ENCODE peak calls at places on chromosomes 4 and X, in four cellular contexts. A, M, U and F are unnamed samples.
A peak's percentile ranks its signal among the peaks of the same experiment; 100 is the strongest.

GRCh38 chr4:11429646-11430045 is 952 bp upstream of the HS3ST1 start:
- DNase-seq in M (no peak), A (no peak), U (no peak), F (no peak)

GRCh38 chr4:7672601-7673000 is 237.9 kb upstream of the PSAPL1 start:
- DNase-seq in A (no peak), U (no peak), M (no peak), F (no peak)

GRCh38 chr4:86973668-86974067 is 38.9 kb downstream of the AFF1 start:
- DNase-seq in U (no peak), A (no peak), M (no peak), F (no peak)

GRCh38 chr4:108703370-108703769 is 53.0 kb downstream of the OSTC start:
- DNase-seq in M (no peak), U (no peak), A (no peak), F (no peak)

GRCh38 chrX:47489507-47490275 is 6.7 kb upstream of the ZNF41 start:
- DNase-seq in M (no peak), U (no peak), A (no peak), F (no peak)

GRCh38 chr4:88661724-88662123 is 35.9 kb downstream of the NAP1L5 start:
- DNase-seq in U (no peak), M (no peak), A (no peak), F (no peak)

GRCh38 chr4:111689731-111690130 is 455.5 kb upstream of the FAM241A start:
- DNase-seq in A (no peak), U (no peak), M (no peak), F (no peak)

GRCh38 chr4:77040265-77040664 is 35.5 kb downstream of the CCNI start:
- DNase-seq in U (no peak), M (no peak), A (no peak), F (no peak)

GRCh38 chr4:38565271-38566199 is 98.5 kb upstream of the KLF3 start:
- DNase-seq in M (no peak), A (no peak), U (no peak), F (no peak)

GRCh38 chr4:184968784-184969201 is 49.5 kb upstream of the HELT start:
- DNase-seq in A (no peak), M (no peak), U (no peak), F (no peak)

GRCh38 chr4:43547560-43547959 is 655.0 kb downstream of the GRXCR1 start:
- DNase-seq in U (no peak), A (no peak), M (no peak), F (no peak)

GRCh38 chr4:177509346-177509745 is 67.1 kb upstream of the AGA start:
- DNase-seq in A (no peak), U (no peak), M (no peak), F (no peak)

GRCh38 chrX:151870603-151871002 is 42.1 kb upstream of the MAGEA4 start:
- DNase-seq in M (no peak), U (no peak), A (no peak), F (no peak)

GRCh38 chr4:164482092-164482404 is 271.9 kb upstream of the SMIM31 start:
- DNase-seq in M (no peak), A (no peak), U (no peak), F (no peak)

GRCh38 chr4:8854866-8855265 is 16.8 kb downstream of the HMX1 start:
- DNase-seq in A (no peak), M (no peak), U (no peak), F (no peak)

GRCh38 chr4:84804126-84804525 is 162.4 kb downstream of the WDFY3 start:
- DNase-seq in M (no peak), U (no peak), A (no peak), F (no peak)

GRCh38 chr4:130545171-130545570 is 1449.2 kb downstream of the C4orf33 start:
- DNase-seq in A (no peak), M (no peak), U (no peak), F (no peak)

GRCh38 chr4:89836897-89837384 is at the start of gene SNCA:
- DNase-seq in A (peak; percentile 68), U (peak; percentile 40), M (peak; percentile 87), F (peak; percentile 72)

GRCh38 chr4:177351611-177352010 is 41.9 kb downstream of the NEIL3 start:
- DNase-seq in U (no peak), M (no peak), A (no peak), F (no peak)

GRCh38 chr4:16155503-16156169 is 70.6 kb downstream of the TAPT1 start:
- DNase-seq in M (no peak), U (no peak), A (no peak), F (no peak)

GRCh38 chr4:152468408-152468807 is 67.5 kb downstream of the FBXW7 start:
- DNase-seq in A (no peak), U (no peak), M (no peak), F (no peak)

GRCh38 chr4:96170198-96170597 is 330.3 kb downstream of the PDHA2 start:
- DNase-seq in U (no peak), M (peak; percentile 38), A (peak; percentile 64), F (no peak)

GRCh38 chrX:134562002-134562401 is 96.3 kb downstream of the PLAC1 start:
- DNase-seq in U (no peak), A (no peak), M (no peak), F (no peak)

GRCh38 chr4:154466336-154466735 is 25.3 kb downstream of the DCHS2 start:
- DNase-seq in U (no peak), M (no peak), A (no peak), F (no peak)

GRCh38 chr4:169270156-169270809 is 473 bp downstream of the SH3RF1 start:
- DNase-seq in A (peak; percentile 58), M (peak; percentile 59), U (peak; percentile 76), F (peak; percentile 58)

GRCh38 chr4:133839326-133839725 is 362.3 kb downstream of the PABPC4L start:
- DNase-seq in M (no peak), A (no peak), U (no peak), F (no peak)

DNA sequence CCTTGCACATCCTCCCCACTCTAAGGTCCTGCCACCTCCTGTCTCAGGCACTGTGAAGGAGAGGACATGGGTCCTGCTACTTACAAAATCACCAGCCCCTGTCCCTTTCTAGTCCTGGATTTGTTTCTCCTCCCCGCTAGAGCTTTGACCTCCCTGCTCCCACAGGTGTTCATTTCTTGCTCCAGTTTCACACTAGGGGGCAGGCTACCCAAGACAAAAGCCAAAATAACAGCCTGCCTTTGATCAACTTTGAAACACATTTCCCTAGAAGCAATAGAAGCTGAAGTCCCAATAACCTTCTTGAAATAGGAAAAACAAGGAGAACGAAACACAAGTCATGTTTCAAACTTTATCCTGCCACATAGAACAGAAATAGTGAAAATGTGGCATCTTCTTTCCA is 164.4 kb downstream of the QDPR start:
- DNase-seq in M (peak; percentile 57), U (no peak), A (no peak), F (peak; percentile 60)
- TF ChIP-seq CTCF in M (peak; percentile 42), U (no peak), A (peak; percentile 37), F (peak; percentile 37)

DNA sequence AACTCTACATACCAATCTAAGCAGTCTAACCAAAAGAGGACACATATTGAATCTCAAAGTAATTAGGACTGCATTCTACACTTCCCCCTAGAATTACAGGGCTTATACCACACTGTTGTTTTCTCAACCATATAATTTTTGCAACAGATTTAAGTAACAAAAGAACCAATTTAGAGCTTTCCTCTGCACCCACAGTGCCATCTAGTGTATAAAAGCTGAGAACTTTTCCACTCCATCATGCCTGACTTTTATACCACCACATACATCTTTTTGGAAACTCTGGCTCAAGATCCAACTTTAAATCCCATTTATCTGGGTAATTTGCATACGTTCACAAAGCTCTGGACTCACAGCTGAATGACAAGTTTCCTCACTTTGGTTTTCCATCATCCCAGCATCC is 99.5 kb downstream of the EFHC2 start:
- DNase-seq in U (no peak), M (no peak), A (no peak), F (no peak)
- TF ChIP-seq CTCF in U (peak; percentile 56), M (no peak), A (peak; percentile 16), F (no peak)

GRCh38 chrX:72018277-72019112 is 107.8 kb downstream of the NHSL2 start:
- DNase-seq in M (peak; percentile 76), A (peak; percentile 81), U (peak; percentile 85), F (peak; percentile 85)
- TF ChIP-seq CTCF in M (peak; percentile 55), A (peak; percentile 70), U (peak; percentile 76), F (peak; percentile 77)

DNA sequence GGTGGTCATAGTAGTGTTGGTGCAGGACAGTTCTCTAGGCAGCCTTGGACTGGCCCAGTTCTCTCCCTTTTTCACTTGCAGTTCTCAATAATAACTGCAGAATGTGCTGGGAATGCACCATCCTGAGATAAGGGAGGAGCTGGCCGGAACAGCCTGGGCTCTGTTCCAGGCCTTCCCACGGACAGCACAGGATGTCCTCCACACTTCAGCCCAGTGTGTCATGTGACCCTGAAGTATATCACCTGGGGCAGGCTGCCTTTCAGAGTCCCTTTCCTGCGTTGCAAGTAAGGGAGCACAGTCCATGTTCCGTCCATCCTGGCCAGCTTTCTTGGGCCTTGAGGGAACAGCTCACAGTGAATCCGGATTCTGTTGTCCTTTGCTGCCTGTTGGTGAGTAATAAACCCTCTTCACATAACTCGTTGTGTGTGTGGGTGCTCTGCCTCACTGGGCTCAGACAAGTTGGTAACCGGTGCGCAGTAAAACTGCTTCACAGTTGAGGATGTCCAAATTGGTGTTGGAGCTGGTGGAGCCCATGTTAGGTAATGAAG is 32.3 kb upstream of the BBS12 start:
- DNase-seq in M (no peak), U (no peak), A (peak; percentile 94), F (no peak)
- TF ChIP-seq CTCF in M (no peak), U (no peak), A (peak; percentile 3), F (no peak)

GRCh38 chrX:150256297-150256650 is 106.8 kb upstream of the MAMLD1 start:
- DNase-seq in U (no peak), A (no peak), M (no peak), F (no peak)

GRCh38 chrX:150258463-150259430 is 104.4 kb upstream of the MAMLD1 start:
- DNase-seq in A (no peak), U (no peak), M (no peak), F (no peak)

GRCh38 chrX:150255441-150256296 is 107.4 kb upstream of the MAMLD1 start:
- DNase-seq in A (no peak), M (no peak), U (no peak), F (no peak)

GRCh38 chrX:150258176-150258425 is 105.0 kb upstream of the MAMLD1 start:
- DNase-seq in U (no peak), M (no peak), A (no peak), F (no peak)

DNA sequence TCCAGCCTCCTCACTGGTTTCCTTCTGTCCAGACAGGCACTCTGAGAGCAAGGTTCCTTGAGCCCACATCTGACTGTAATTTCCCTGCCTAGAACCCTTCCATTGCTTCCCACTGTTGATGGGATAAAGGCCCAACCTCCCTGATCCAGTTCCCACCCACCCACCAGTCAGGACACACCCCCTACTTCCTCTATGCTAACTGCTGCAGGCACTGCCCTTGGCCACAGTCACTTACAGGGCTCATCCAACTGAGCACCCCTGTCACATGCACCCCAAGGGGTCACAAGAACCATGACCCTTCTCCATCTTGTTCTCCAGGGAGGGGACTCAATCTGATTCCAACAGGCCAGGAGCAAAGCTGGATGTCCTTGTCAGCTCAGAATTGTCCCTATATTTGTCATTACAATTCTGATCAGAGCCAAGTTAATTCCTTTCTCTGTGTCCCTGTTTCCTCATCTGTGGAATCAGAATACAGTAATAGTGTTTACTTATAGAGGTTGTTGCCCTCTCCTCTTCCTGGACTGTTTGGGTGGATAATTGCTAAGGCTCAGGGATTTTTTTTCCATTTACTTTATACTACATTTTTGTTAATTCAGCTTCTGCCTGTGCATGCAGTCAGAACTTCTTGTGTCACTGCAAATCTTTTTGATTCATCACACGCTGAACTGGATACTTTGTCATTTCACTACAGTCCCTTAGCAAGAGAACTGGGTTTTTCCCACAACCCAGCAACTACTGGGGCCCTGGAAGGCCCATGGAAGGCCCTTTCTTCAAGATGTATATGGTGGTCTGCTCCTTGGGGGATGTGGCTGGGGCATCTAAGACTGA is 105.6 kb upstream of the MAMLD1 start:
- DNase-seq in U (no peak), A (no peak), M (peak; percentile 10), F (no peak)
- TF ChIP-seq CTCF in U (no peak), A (no peak), M (no peak), F (no peak)

GRCh38 chr4:71732706-71733105 is 51.2 kb downstream of the GC start:
- DNase-seq in A (no peak), M (no peak), U (no peak), F (no peak)
- TF ChIP-seq CTCF in A (no peak), M (peak; percentile 19), U (no peak), F (peak; percentile 64)

GRCh38 chr4:149264093-149264733 is 551.4 kb downstream of the IQCM start:
- DNase-seq in M (peak; percentile 43), A (peak; percentile 58), U (no peak), F (peak; percentile 50)
- TF ChIP-seq CTCF in M (peak; percentile 41), A (peak; percentile 44), U (peak; percentile 62), F (peak; percentile 67)